ENCODE peak calls at places on chromosomes 16 and 17, in ten cellular contexts. One of them, this sample, is unnamed.
A peak's percentile ranks its signal among the peaks of the same experiment; 100 is the strongest.

GRCh38 chr17:4354862-4355514 is 11.5 kb downstream of the UBE2G1 start:
- DNase-seq in uterus: no peak
- DNase-seq in pancreas: no peak
- DNase-seq in esophagus muscularis mucosa: no peak
- DNase-seq in A549: no peak
- DNase-seq in tibial artery: no peak
- DNase-seq in GM12878: no peak
- DNase-seq in MM.1S: no peak
- DNase-seq in gastrocnemius medialis: no peak
- DNase-seq in left ventricle myocardium inferior: no peak
- DNase-seq in this sample: no peak

GRCh38 chr16:28291651-28292626 is at the start of gene SBK1:
- DNase-seq in uterus: peak; percentile 48
- DNase-seq in left ventricle myocardium inferior: peak; percentile 63
- DNase-seq in A549: peak; percentile 65
- DNase-seq in MM.1S: peak; percentile 86
- DNase-seq in GM12878: peak; percentile 19
- DNase-seq in tibial artery: peak; percentile 63
- DNase-seq in gastrocnemius medialis: peak; percentile 56
- DNase-seq in pancreas: peak; percentile 89
- DNase-seq in esophagus muscularis mucosa: no peak
- DNase-seq in this sample: peak; percentile 68

GRCh38 chr17:35879748-35880654 is at the start of gene CCL5:
- DNase-seq in left ventricle myocardium inferior: no peak
- DNase-seq in uterus: no peak
- DNase-seq in pancreas: no peak
- DNase-seq in gastrocnemius medialis: no peak
- DNase-seq in MM.1S: peak; percentile 97
- DNase-seq in esophagus muscularis mucosa: no peak
- DNase-seq in A549: no peak
- DNase-seq in tibial artery: no peak
- DNase-seq in GM12878: peak; percentile 84
- DNase-seq in this sample: no peak

GRCh38 chr17:29572691-29573557 is 4.4 kb downstream of the TP53I13 start:
- DNase-seq in tibial artery: no peak
- DNase-seq in left ventricle myocardium inferior: peak; percentile 73
- DNase-seq in esophagus muscularis mucosa: no peak
- DNase-seq in gastrocnemius medialis: peak; percentile 57
- DNase-seq in MM.1S: peak; percentile 64
- DNase-seq in uterus: peak; percentile 43
- DNase-seq in A549: no peak
- DNase-seq in GM12878: no peak
- DNase-seq in pancreas: peak; percentile 72
- DNase-seq in this sample: no peak

GRCh38 chr17:81517009-81517338 is 4.4 kb upstream of the ACTG1 start:
- DNase-seq in pancreas: no peak
- DNase-seq in A549: no peak
- DNase-seq in gastrocnemius medialis: no peak
- DNase-seq in GM12878: no peak
- DNase-seq in left ventricle myocardium inferior: no peak
- DNase-seq in tibial artery: no peak
- DNase-seq in uterus: no peak
- DNase-seq in MM.1S: no peak
- DNase-seq in esophagus muscularis mucosa: no peak
- DNase-seq in this sample: peak; percentile 46

GRCh38 chr17:72530409-72530808 is 409.6 kb downstream of the SOX9 start:
- DNase-seq in MM.1S: no peak
- DNase-seq in gastrocnemius medialis: no peak
- DNase-seq in A549: no peak
- DNase-seq in uterus: no peak
- DNase-seq in pancreas: no peak
- DNase-seq in esophagus muscularis mucosa: no peak
- DNase-seq in left ventricle myocardium inferior: no peak
- DNase-seq in GM12878: no peak
- DNase-seq in tibial artery: no peak
- DNase-seq in this sample: no peak

GRCh38 chr17:7405882-7406825 is 1.5 kb upstream of the NLGN2 start:
- DNase-seq in GM12878: no peak
- DNase-seq in tibial artery: no peak
- DNase-seq in uterus: no peak
- DNase-seq in A549: no peak
- DNase-seq in gastrocnemius medialis: no peak
- DNase-seq in left ventricle myocardium inferior: no peak
- DNase-seq in MM.1S: no peak
- DNase-seq in pancreas: peak; percentile 35
- DNase-seq in esophagus muscularis mucosa: no peak
- DNase-seq in this sample: no peak

GRCh38 chr16:1678500-1679098 is 520 bp downstream of the JPT2 start:
- DNase-seq in left ventricle myocardium inferior: no peak
- DNase-seq in MM.1S: no peak
- DNase-seq in esophagus muscularis mucosa: no peak
- DNase-seq in tibial artery: peak; percentile 54
- DNase-seq in pancreas: no peak
- DNase-seq in gastrocnemius medialis: peak; percentile 39
- DNase-seq in A549: peak; percentile 76
- DNase-seq in uterus: peak; percentile 32
- DNase-seq in GM12878: no peak
- DNase-seq in this sample: peak; percentile 27

GRCh38 chr16:53872248-53873221 is 168.6 kb downstream of the FTO start:
- DNase-seq in left ventricle myocardium inferior: no peak
- DNase-seq in tibial artery: no peak
- DNase-seq in MM.1S: no peak
- DNase-seq in pancreas: no peak
- DNase-seq in uterus: no peak
- DNase-seq in GM12878: no peak
- DNase-seq in A549: no peak
- DNase-seq in esophagus muscularis mucosa: no peak
- DNase-seq in gastrocnemius medialis: no peak
- DNase-seq in this sample: no peak

GRCh38 chr17:75406222-75406615 is 741 bp upstream of the GRB2 start:
- DNase-seq in pancreas: no peak
- DNase-seq in esophagus muscularis mucosa: no peak
- DNase-seq in gastrocnemius medialis: no peak
- DNase-seq in MM.1S: no peak
- DNase-seq in left ventricle myocardium inferior: no peak
- DNase-seq in tibial artery: no peak
- DNase-seq in A549: no peak
- DNase-seq in GM12878: no peak
- DNase-seq in uterus: no peak
- DNase-seq in this sample: no peak

GRCh38 chr17:78798695-78799559 is 16.9 kb upstream of the CYTH1 start:
- DNase-seq in gastrocnemius medialis: no peak
- DNase-seq in A549: peak; percentile 45
- DNase-seq in pancreas: no peak
- DNase-seq in MM.1S: peak; percentile 45
- DNase-seq in left ventricle myocardium inferior: no peak
- DNase-seq in GM12878: no peak
- DNase-seq in esophagus muscularis mucosa: no peak
- DNase-seq in tibial artery: no peak
- DNase-seq in uterus: no peak
- DNase-seq in this sample: peak; percentile 26

GRCh38 chr16:12675852-12676251 is 127.8 kb downstream of the CPPED1 start:
- DNase-seq in uterus: no peak
- DNase-seq in gastrocnemius medialis: no peak
- DNase-seq in pancreas: no peak
- DNase-seq in MM.1S: no peak
- DNase-seq in esophagus muscularis mucosa: no peak
- DNase-seq in left ventricle myocardium inferior: no peak
- DNase-seq in tibial artery: no peak
- DNase-seq in GM12878: no peak
- DNase-seq in A549: peak; percentile 38
- DNase-seq in this sample: peak; percentile 7

GRCh38 chr16:71402674-71403073 is 39.2 kb downstream of the TLE7 start:
- DNase-seq in gastrocnemius medialis: no peak
- DNase-seq in tibial artery: no peak
- DNase-seq in left ventricle myocardium inferior: no peak
- DNase-seq in esophagus muscularis mucosa: no peak
- DNase-seq in A549: no peak
- DNase-seq in pancreas: no peak
- DNase-seq in GM12878: no peak
- DNase-seq in uterus: no peak
- DNase-seq in MM.1S: no peak
- DNase-seq in this sample: no peak

GRCh38 chr16:2388875-2389433 is 40.3 kb upstream of the CCNF start:
- DNase-seq in left ventricle myocardium inferior: no peak
- DNase-seq in pancreas: peak; percentile 90
- DNase-seq in A549: peak; percentile 30
- DNase-seq in gastrocnemius medialis: no peak
- DNase-seq in tibial artery: no peak
- DNase-seq in GM12878: no peak
- DNase-seq in esophagus muscularis mucosa: no peak
- DNase-seq in uterus: no peak
- DNase-seq in MM.1S: no peak
- DNase-seq in this sample: no peak

GRCh38 chr16:73068546-73069401 is 20.8 kb upstream of the ZFHX3 start:
- DNase-seq in MM.1S: no peak
- DNase-seq in gastrocnemius medialis: peak; percentile 93
- DNase-seq in pancreas: no peak
- DNase-seq in A549: peak; percentile 89
- DNase-seq in uterus: peak; percentile 64
- DNase-seq in tibial artery: peak; percentile 94
- DNase-seq in esophagus muscularis mucosa: no peak
- DNase-seq in left ventricle myocardium inferior: peak; percentile 74
- DNase-seq in GM12878: no peak
- DNase-seq in this sample: no peak

GRCh38 chr16:47881574-47881973 is 274.2 kb downstream of the ABCC12 start:
- DNase-seq in GM12878: no peak
- DNase-seq in uterus: no peak
- DNase-seq in MM.1S: no peak
- DNase-seq in A549: no peak
- DNase-seq in pancreas: no peak
- DNase-seq in gastrocnemius medialis: no peak
- DNase-seq in esophagus muscularis mucosa: peak; percentile 39
- DNase-seq in left ventricle myocardium inferior: no peak
- DNase-seq in tibial artery: no peak
- DNase-seq in this sample: no peak

GRCh38 chr16:79339863-79340262 is 260.7 kb downstream of the MAF start:
- DNase-seq in pancreas: no peak
- DNase-seq in left ventricle myocardium inferior: no peak
- DNase-seq in A549: no peak
- DNase-seq in tibial artery: no peak
- DNase-seq in esophagus muscularis mucosa: no peak
- DNase-seq in GM12878: no peak
- DNase-seq in uterus: no peak
- DNase-seq in gastrocnemius medialis: no peak
- DNase-seq in MM.1S: no peak
- DNase-seq in this sample: no peak

GRCh38 chr17:3892095-3892998 is 506 bp downstream of the CAMKK1 start:
- DNase-seq in left ventricle myocardium inferior: peak; percentile 78
- DNase-seq in MM.1S: peak; percentile 23
- DNase-seq in tibial artery: peak; percentile 93
- DNase-seq in uterus: peak; percentile 89
- DNase-seq in gastrocnemius medialis: peak; percentile 66
- DNase-seq in A549: peak; percentile 88
- DNase-seq in esophagus muscularis mucosa: peak; percentile 94
- DNase-seq in GM12878: no peak
- DNase-seq in pancreas: peak; percentile 74
- DNase-seq in this sample: peak; percentile 40

GRCh38 chr16:65889533-65889966 is 476.9 kb upstream of the CDH5 start:
- DNase-seq in uterus: no peak
- DNase-seq in gastrocnemius medialis: no peak
- DNase-seq in MM.1S: no peak
- DNase-seq in pancreas: no peak
- DNase-seq in tibial artery: no peak
- DNase-seq in A549: no peak
- DNase-seq in left ventricle myocardium inferior: no peak
- DNase-seq in GM12878: no peak
- DNase-seq in esophagus muscularis mucosa: peak; percentile 66
- DNase-seq in this sample: no peak

GRCh38 chr16:11670171-11671131 is 2.2 kb downstream of the SNN start:
- DNase-seq in tibial artery: no peak
- DNase-seq in MM.1S: no peak
- DNase-seq in uterus: peak; percentile 43
- DNase-seq in esophagus muscularis mucosa: no peak
- DNase-seq in left ventricle myocardium inferior: no peak
- DNase-seq in pancreas: peak; percentile 62
- DNase-seq in A549: no peak
- DNase-seq in gastrocnemius medialis: peak; percentile 73
- DNase-seq in GM12878: peak; percentile 46
- DNase-seq in this sample: no peak

GRCh38 chr16:15498427-15499175 is 64.2 kb downstream of the BMERB1 start:
- DNase-seq in left ventricle myocardium inferior: no peak
- DNase-seq in A549: no peak
- DNase-seq in gastrocnemius medialis: no peak
- DNase-seq in GM12878: no peak
- DNase-seq in uterus: no peak
- DNase-seq in tibial artery: no peak
- DNase-seq in pancreas: no peak
- DNase-seq in MM.1S: no peak
- DNase-seq in esophagus muscularis mucosa: no peak
- DNase-seq in this sample: no peak

GRCh38 chr17:39212841-39213480 is 12.8 kb downstream of the STAC2 start:
- DNase-seq in tibial artery: no peak
- DNase-seq in pancreas: no peak
- DNase-seq in MM.1S: no peak
- DNase-seq in gastrocnemius medialis: peak; percentile 51
- DNase-seq in uterus: no peak
- DNase-seq in A549: no peak
- DNase-seq in left ventricle myocardium inferior: no peak
- DNase-seq in GM12878: no peak
- DNase-seq in esophagus muscularis mucosa: no peak
- DNase-seq in this sample: no peak
- TF ChIP-seq CTCF in tibial artery: no peak
- TF ChIP-seq CTCF in pancreas: no peak
- TF ChIP-seq CTCF in MM.1S: no peak
- TF ChIP-seq CTCF in gastrocnemius medialis: no peak
- TF ChIP-seq CTCF in uterus: no peak
- TF ChIP-seq CTCF in A549: no peak
- TF ChIP-seq CTCF in left ventricle myocardium inferior: no peak
- TF ChIP-seq CTCF in GM12878: no peak
- TF ChIP-seq CTCF in esophagus muscularis mucosa: no peak
- TF ChIP-seq CTCF in this sample: no peak

GRCh38 chr17:57874434-57875108 is 24.7 kb upstream of the MRPS23 start:
- DNase-seq in esophagus muscularis mucosa: no peak
- DNase-seq in left ventricle myocardium inferior: peak; percentile 76
- DNase-seq in MM.1S: no peak
- DNase-seq in uterus: peak; percentile 83
- DNase-seq in pancreas: no peak
- DNase-seq in A549: no peak
- DNase-seq in tibial artery: peak; percentile 74
- DNase-seq in gastrocnemius medialis: peak; percentile 58
- DNase-seq in GM12878: no peak
- DNase-seq in this sample: no peak
- H3K4me1 ChIP-seq in esophagus muscularis mucosa: peaks cover 97% of the 10 kb centered on the region
- H3K4me1 ChIP-seq in left ventricle myocardium inferior: peaks cover 83% of the 10 kb centered on the region
- H3K4me1 ChIP-seq in MM.1S: peaks cover 30% of the 10 kb centered on the region
- H3K4me1 ChIP-seq in uterus: peaks cover 24% of the 10 kb centered on the region
- H3K4me1 ChIP-seq in pancreas: no peaks in the 10 kb centered on the region
- H3K4me1 ChIP-seq in A549: peaks cover 95% of the 10 kb centered on the region
- H3K4me1 ChIP-seq in tibial artery: peaks cover 5% of the 10 kb centered on the region
- H3K4me1 ChIP-seq in gastrocnemius medialis: peaks cover 61% of the 10 kb centered on the region
- H3K4me1 ChIP-seq in GM12878: peaks cover 8% of the 10 kb centered on the region
- H3K4me1 ChIP-seq in this sample: peaks cover 26% of the 10 kb centered on the region

GRCh38 chr17:65797809-65798208 is 236.4 kb upstream of the AXIN2 start:
- DNase-seq in pancreas: no peak
- DNase-seq in left ventricle myocardium inferior: no peak
- DNase-seq in A549: peak; percentile 26
- DNase-seq in GM12878: no peak
- DNase-seq in esophagus muscularis mucosa: no peak
- DNase-seq in gastrocnemius medialis: no peak
- DNase-seq in MM.1S: no peak
- DNase-seq in uterus: no peak
- DNase-seq in tibial artery: no peak
- DNase-seq in this sample: no peak
- TF ChIP-seq CTCF in pancreas: no peak
- TF ChIP-seq CTCF in left ventricle myocardium inferior: peak; percentile 36
- TF ChIP-seq CTCF in A549: no peak
- TF ChIP-seq CTCF in GM12878: peak; percentile 34
- TF ChIP-seq CTCF in esophagus muscularis mucosa: no peak
- TF ChIP-seq CTCF in gastrocnemius medialis: no peak
- TF ChIP-seq CTCF in MM.1S: peak; percentile 27
- TF ChIP-seq CTCF in uterus: no peak
- TF ChIP-seq CTCF in tibial artery: no peak
- TF ChIP-seq CTCF in this sample: peak; percentile 31

GRCh38 chr17:77478281-77478680 is 337.5 kb downstream of the SEC14L1 start:
- DNase-seq in esophagus muscularis mucosa: no peak
- DNase-seq in MM.1S: no peak
- DNase-seq in GM12878: no peak
- DNase-seq in uterus: no peak
- DNase-seq in A549: no peak
- DNase-seq in tibial artery: no peak
- DNase-seq in left ventricle myocardium inferior: no peak
- DNase-seq in pancreas: no peak
- DNase-seq in gastrocnemius medialis: no peak
- DNase-seq in this sample: no peak
- H3K4me1 ChIP-seq in esophagus muscularis mucosa: peaks cover 100% of the 10 kb centered on the region
- H3K4me1 ChIP-seq in MM.1S: peaks cover 22% of the 10 kb centered on the region
- H3K4me1 ChIP-seq in GM12878: peaks cover 32% of the 10 kb centered on the region
- H3K4me1 ChIP-seq in uterus: peaks cover 63% of the 10 kb centered on the region
- H3K4me1 ChIP-seq in A549: peaks cover 35% of the 10 kb centered on the region
- H3K4me1 ChIP-seq in tibial artery: peaks cover 6% of the 10 kb centered on the region
- H3K4me1 ChIP-seq in left ventricle myocardium inferior: peaks cover 87% of the 10 kb centered on the region
- H3K4me1 ChIP-seq in pancreas: peaks cover 2% of the 10 kb centered on the region
- H3K4me1 ChIP-seq in gastrocnemius medialis: peaks cover 57% of the 10 kb centered on the region
- H3K4me1 ChIP-seq in this sample: peaks cover 24% of the 10 kb centered on the region

This sample was measured in Caco-2.